ENCODE peak calls at places on chromosome 13, in four cellular contexts. Y is suprapubic skin, K is heart left ventricle, M is fibroblast of lung. Q is an unnamed sample. For H3K4me1, the result is how much of the 10 kb centered on the place peaks cover.

GRCh38 chr13:48727252-48728011 is 73.7 kb downstream of the CYSLTR2 start:
- DNase-seq in K (no peak), Y (no peak), M (no peak), Q (no peak)

GRCh38 chr13:105573134-105573533 is 962.3 kb downstream of the EFNB2 start:
- DNase-seq in Y (no peak), M (peak), K (no peak), Q (no peak)

GRCh38 chr13:96851856-96852255 is 142.4 kb downstream of the OXGR1 start:
- DNase-seq in Y (no peak), M (no peak), K (no peak), Q (no peak)

GRCh38 chr13:83498486-83499190 is 383.6 kb downstream of the SLITRK1 start:
- DNase-seq in M (peak), Y (no peak), K (no peak), Q (no peak)

GRCh38 chr13:88736026-88736425 is 1064.9 kb downstream of the SLITRK5 start:
- DNase-seq in K (no peak), M (no peak), Y (no peak), Q (no peak)

GRCh38 chr13:104949840-104950805 is 1585.3 kb downstream of the EFNB2 start:
- DNase-seq in K (no peak), M (peak), Y (no peak), Q (no peak)

GRCh38 chr13:28022848-28023518 is 34.5 kb upstream of the URAD start:
- DNase-seq in Y (no peak), K (no peak), M (peak), Q (no peak)

GRCh38 chr13:109344552-109345157 is 441.7 kb downstream of the IRS2 start:
- DNase-seq in K (no peak), M (peak), Y (no peak), Q (no peak)

DNA sequence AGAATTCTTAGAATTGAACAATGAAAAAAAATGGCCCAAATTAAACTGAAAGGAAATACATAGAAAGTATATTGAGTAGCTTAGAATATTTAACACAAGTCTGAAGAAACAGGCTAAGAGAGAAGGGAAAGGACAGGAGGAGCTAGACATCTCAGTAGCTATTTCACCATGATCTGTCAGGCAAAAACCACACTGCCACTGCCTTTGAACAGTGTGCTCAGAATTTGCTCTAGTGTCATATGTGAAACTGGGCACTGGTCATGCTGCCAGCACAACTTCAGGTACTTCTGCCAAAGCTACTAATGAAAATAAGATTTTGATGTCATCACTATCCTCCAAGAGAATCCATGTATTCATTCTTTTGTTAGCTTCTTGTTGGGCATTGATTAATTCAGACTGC is 1280.8 kb upstream of the PCDH20 start:
- DNase-seq in Y (no peak), K (no peak), M (no peak), Q (no peak)
- H3K4me1 ChIP-seq in Y (under half), K (under half), M (under half), Q (under half)

GRCh38 chr13:110400786-110401533 is 93.9 kb downstream of the COL4A2 start:
- DNase-seq in K (no peak), M (peak), Y (no peak), Q (no peak)
- H3K4me1 ChIP-seq in K (half or more), M (under half), Y (under half), Q (under half)

DNA sequence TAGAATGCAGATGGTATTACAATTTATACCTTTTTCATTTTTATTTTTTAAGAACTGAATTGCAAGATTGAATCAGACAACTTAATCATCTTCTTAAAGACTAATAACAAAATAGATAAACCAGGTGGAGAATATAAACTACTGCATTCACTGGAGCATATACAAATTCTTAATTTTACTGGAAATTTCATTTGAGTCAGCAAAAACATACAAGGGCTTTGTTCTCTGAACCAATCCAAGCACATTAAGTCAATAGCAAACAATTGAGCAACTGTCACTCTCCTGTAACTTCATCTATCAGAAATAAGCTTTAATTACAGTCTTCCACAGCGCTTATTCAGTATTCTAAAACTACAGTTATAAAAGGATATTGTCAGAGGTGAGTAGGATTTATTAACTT is 167.4 kb upstream of the OBI1 start:
- DNase-seq in K (no peak), Y (no peak), M (no peak), Q (no peak)
- H3K4me1 ChIP-seq in K (under half), Y (under half), M (under half), Q (under half)

GRCh38 chr13:22253107-22253506 is 582.2 kb downstream of the FGF9 start:
- DNase-seq in Y (no peak), K (no peak), M (no peak), Q (no peak)

GRCh38 chr13:22252281-22252830 is 581.5 kb downstream of the FGF9 start:
- DNase-seq in K (no peak), Y (no peak), M (no peak), Q (no peak)

DNA sequence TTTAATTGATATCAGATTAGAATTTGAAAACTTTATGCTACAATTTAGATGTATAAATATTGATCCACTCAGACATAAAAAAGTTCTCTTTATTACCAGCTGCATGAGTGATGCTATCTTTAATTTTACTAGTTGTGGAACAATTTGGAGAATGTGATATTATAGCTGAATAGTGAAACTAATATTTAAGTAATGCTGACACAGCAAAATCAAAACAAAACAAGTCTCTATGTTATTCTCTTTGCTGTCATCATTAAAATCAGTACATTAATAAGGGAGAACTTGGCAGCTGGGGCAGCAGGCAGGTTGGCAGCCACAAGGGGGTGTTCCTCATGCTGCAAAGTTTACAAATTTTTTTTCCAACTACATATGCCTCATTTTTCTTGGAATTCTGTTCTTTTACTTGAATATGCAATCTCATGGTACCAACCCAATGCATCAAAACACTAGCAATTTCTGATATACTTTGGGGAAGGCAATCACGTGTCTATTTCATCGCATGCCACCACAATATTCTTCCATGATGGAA is 585.3 kb downstream of the FGF9 start:
- DNase-seq in Y (no peak), K (no peak), M (no peak), Q (no peak)
- H3K4me1 ChIP-seq in Y (under half), K (under half), M (under half), Q (under half)

GRCh38 chr13:51773515-51773914 is 30.4 kb downstream of the DHRS12 start:
- DNase-seq in M (no peak), K (no peak), Y (no peak), Q (no peak)
- H3K4me1 ChIP-seq in M (under half), K (under half), Y (under half), Q (under half)

GRCh38 chr13:35530147-35530546 is 53.7 kb upstream of the MAB21L1 start:
- DNase-seq in Y (no peak), M (no peak), K (no peak), Q (no peak)
- H3K4me1 ChIP-seq in Y (under half), M (under half), K (under half), Q (under half)